ENCODE peak calls at places on chromosomes 16 and 17, in seven cellular contexts. One of them, this sample, is unnamed.
A peak's percentile ranks its signal among the peaks of the same experiment; 100 is the strongest.

GRCh38 chr17:18951941-18952842 is at the start of gene SLC5A10:
- DNase-seq in neuronal stem cell: no peak
- DNase-seq in H9: peak; percentile 70
- DNase-seq in IMR-90: no peak
- DNase-seq in H1: no peak
- DNase-seq in mesenchymal stem cell: no peak
- DNase-seq in trophoblast cell: no peak
- DNase-seq in this sample: peak; percentile 65

GRCh38 chr16:87062569-87063442 is 254.4 kb downstream of the C16orf95 start:
- DNase-seq in neuronal stem cell: peak; percentile 75
- DNase-seq in H9: peak; percentile 75
- DNase-seq in IMR-90: peak; percentile 67
- DNase-seq in H1: peak; percentile 82
- DNase-seq in mesenchymal stem cell: peak; percentile 64
- DNase-seq in trophoblast cell: peak; percentile 63
- DNase-seq in this sample: peak; percentile 78

GRCh38 chr17:81561494-81561885 is 9.3 kb upstream of the FAAP100 start:
- DNase-seq in neuronal stem cell: no peak
- DNase-seq in H9: no peak
- DNase-seq in IMR-90: peak; percentile 63
- DNase-seq in H1: no peak
- DNase-seq in mesenchymal stem cell: peak; percentile 57
- DNase-seq in trophoblast cell: no peak
- DNase-seq in this sample: no peak

GRCh38 chr17:14942511-14943185 is 322.5 kb downstream of the PMP22 start:
- DNase-seq in neuronal stem cell: no peak
- DNase-seq in H9: no peak
- DNase-seq in IMR-90: no peak
- DNase-seq in H1: no peak
- DNase-seq in mesenchymal stem cell: peak; percentile 37
- DNase-seq in trophoblast cell: no peak
- DNase-seq in this sample: no peak

GRCh38 chr17:15918261-15918660 is 26.7 kb upstream of the ADORA2B start:
- DNase-seq in neuronal stem cell: no peak
- DNase-seq in H9: no peak
- DNase-seq in IMR-90: no peak
- DNase-seq in H1: no peak
- DNase-seq in mesenchymal stem cell: no peak
- DNase-seq in trophoblast cell: no peak
- DNase-seq in this sample: no peak

GRCh38 chr17:12282056-12282455 is 261.4 kb downstream of the MAP2K4 start:
- DNase-seq in neuronal stem cell: no peak
- DNase-seq in H9: no peak
- DNase-seq in IMR-90: peak; percentile 90
- DNase-seq in H1: no peak
- DNase-seq in mesenchymal stem cell: peak; percentile 66
- DNase-seq in trophoblast cell: no peak
- DNase-seq in this sample: no peak

GRCh38 chr16:68754117-68754792 is 17.2 kb downstream of the CDH1 start:
- DNase-seq in neuronal stem cell: no peak
- DNase-seq in H9: no peak
- DNase-seq in IMR-90: no peak
- DNase-seq in H1: no peak
- DNase-seq in mesenchymal stem cell: no peak
- DNase-seq in trophoblast cell: peak; percentile 60
- DNase-seq in this sample: no peak

GRCh38 chr17:28334176-28334575 is 1.1 kb downstream of the IFT20 start:
- DNase-seq in neuronal stem cell: no peak
- DNase-seq in H9: no peak
- DNase-seq in IMR-90: peak; percentile 19
- DNase-seq in H1: no peak
- DNase-seq in mesenchymal stem cell: peak; percentile 31
- DNase-seq in trophoblast cell: peak; percentile 39
- DNase-seq in this sample: no peak

GRCh38 chr16:10806698-10807097 is 11.9 kb downstream of the TVP23A start:
- DNase-seq in neuronal stem cell: no peak
- DNase-seq in H9: no peak
- DNase-seq in IMR-90: no peak
- DNase-seq in H1: no peak
- DNase-seq in mesenchymal stem cell: no peak
- DNase-seq in trophoblast cell: peak; percentile 23
- DNase-seq in this sample: no peak

GRCh38 chr17:20059728-20060188 is 50.6 kb downstream of the SPECC1 start:
- DNase-seq in neuronal stem cell: no peak
- DNase-seq in H9: no peak
- DNase-seq in IMR-90: peak; percentile 23
- DNase-seq in H1: no peak
- DNase-seq in mesenchymal stem cell: peak; percentile 26
- DNase-seq in trophoblast cell: peak; percentile 27
- DNase-seq in this sample: no peak

GRCh38 chr17:27269978-27270377 is 23.9 kb upstream of the WSB1 start:
- DNase-seq in neuronal stem cell: no peak
- DNase-seq in H9: no peak
- DNase-seq in IMR-90: no peak
- DNase-seq in H1: no peak
- DNase-seq in mesenchymal stem cell: no peak
- DNase-seq in trophoblast cell: no peak
- DNase-seq in this sample: no peak

GRCh38 chr16:53042235-53042645 is 10.5 kb downstream of the CHD9NB start:
- DNase-seq in neuronal stem cell: no peak
- DNase-seq in H9: no peak
- DNase-seq in IMR-90: no peak
- DNase-seq in H1: no peak
- DNase-seq in mesenchymal stem cell: no peak
- DNase-seq in trophoblast cell: no peak
- DNase-seq in this sample: peak; percentile 56

GRCh38 chr16:1324286-1324826 is 9.1 kb upstream of the BAIAP3 start:
- DNase-seq in neuronal stem cell: no peak
- DNase-seq in H9: no peak
- DNase-seq in IMR-90: no peak
- DNase-seq in H1: no peak
- DNase-seq in mesenchymal stem cell: no peak
- DNase-seq in trophoblast cell: no peak
- DNase-seq in this sample: no peak

GRCh38 chr17:57413848-57414651 is 157.7 kb downstream of the MSI2 start:
- DNase-seq in neuronal stem cell: no peak
- DNase-seq in H9: no peak
- DNase-seq in IMR-90: no peak
- DNase-seq in H1: no peak
- DNase-seq in mesenchymal stem cell: no peak
- DNase-seq in trophoblast cell: no peak
- DNase-seq in this sample: no peak

GRCh38 chr17:70961341-70961740 is 792.0 kb downstream of the KCNJ2 start:
- DNase-seq in neuronal stem cell: no peak
- DNase-seq in H9: no peak
- DNase-seq in IMR-90: peak; percentile 24
- DNase-seq in H1: no peak
- DNase-seq in mesenchymal stem cell: no peak
- DNase-seq in trophoblast cell: no peak
- DNase-seq in this sample: no peak

GRCh38 chr16:11258553-11259287 is 2.7 kb upstream of the SOCS1 start:
- DNase-seq in neuronal stem cell: no peak
- DNase-seq in H9: no peak
- DNase-seq in IMR-90: no peak
- DNase-seq in H1: no peak
- DNase-seq in mesenchymal stem cell: no peak
- DNase-seq in trophoblast cell: no peak
- DNase-seq in this sample: no peak

GRCh38 chr16:2450975-2451381 is 8.9 kb upstream of the TEDC2 start:
- DNase-seq in neuronal stem cell: no peak
- DNase-seq in H9: no peak
- DNase-seq in IMR-90: no peak
- DNase-seq in H1: no peak
- DNase-seq in mesenchymal stem cell: no peak
- DNase-seq in trophoblast cell: no peak
- DNase-seq in this sample: no peak

GRCh38 chr17:50244771-50245170 is 29.5 kb upstream of the TMEM92 start:
- DNase-seq in neuronal stem cell: no peak
- DNase-seq in H9: no peak
- DNase-seq in IMR-90: no peak
- DNase-seq in H1: no peak
- DNase-seq in mesenchymal stem cell: no peak
- DNase-seq in trophoblast cell: peak; percentile 76
- DNase-seq in this sample: no peak

GRCh38 chr16:85680352-85680944 is 8.3 kb downstream of the GINS2 start:
- DNase-seq in neuronal stem cell: no peak
- DNase-seq in H9: no peak
- DNase-seq in IMR-90: no peak
- DNase-seq in H1: no peak
- DNase-seq in mesenchymal stem cell: no peak
- DNase-seq in trophoblast cell: no peak
- DNase-seq in this sample: no peak

GRCh38 chr16:47905771-47906170 is 250.0 kb downstream of the ABCC12 start:
- DNase-seq in neuronal stem cell: no peak
- DNase-seq in H9: no peak
- DNase-seq in IMR-90: peak; percentile 63
- DNase-seq in H1: no peak
- DNase-seq in mesenchymal stem cell: peak; percentile 38
- DNase-seq in trophoblast cell: peak; percentile 94
- DNase-seq in this sample: peak; percentile 66

GRCh38 chr17:31050948-31051347 is 43.8 kb upstream of the NF1 start:
- DNase-seq in neuronal stem cell: no peak
- DNase-seq in H9: peak; percentile 10
- DNase-seq in IMR-90: no peak
- DNase-seq in H1: no peak
- DNase-seq in mesenchymal stem cell: no peak
- DNase-seq in trophoblast cell: no peak
- DNase-seq in this sample: no peak

GRCh38 chr17:31054761-31055160 is 40.0 kb upstream of the NF1 start:
- DNase-seq in neuronal stem cell: no peak
- DNase-seq in H9: no peak
- DNase-seq in IMR-90: no peak
- DNase-seq in H1: no peak
- DNase-seq in mesenchymal stem cell: no peak
- DNase-seq in trophoblast cell: no peak
- DNase-seq in this sample: no peak

GRCh38 chr17:31052187-31052889 is 42.4 kb upstream of the NF1 start:
- DNase-seq in neuronal stem cell: no peak
- DNase-seq in H9: peak; percentile 22
- DNase-seq in IMR-90: peak; percentile 96
- DNase-seq in H1: no peak
- DNase-seq in mesenchymal stem cell: peak; percentile 94
- DNase-seq in trophoblast cell: peak; percentile 74
- DNase-seq in this sample: peak; percentile 12

GRCh38 chr17:31051517-31051916 is 43.3 kb upstream of the NF1 start:
- DNase-seq in neuronal stem cell: no peak
- DNase-seq in H9: no peak
- DNase-seq in IMR-90: no peak
- DNase-seq in H1: no peak
- DNase-seq in mesenchymal stem cell: no peak
- DNase-seq in trophoblast cell: no peak
- DNase-seq in this sample: no peak

DNA sequence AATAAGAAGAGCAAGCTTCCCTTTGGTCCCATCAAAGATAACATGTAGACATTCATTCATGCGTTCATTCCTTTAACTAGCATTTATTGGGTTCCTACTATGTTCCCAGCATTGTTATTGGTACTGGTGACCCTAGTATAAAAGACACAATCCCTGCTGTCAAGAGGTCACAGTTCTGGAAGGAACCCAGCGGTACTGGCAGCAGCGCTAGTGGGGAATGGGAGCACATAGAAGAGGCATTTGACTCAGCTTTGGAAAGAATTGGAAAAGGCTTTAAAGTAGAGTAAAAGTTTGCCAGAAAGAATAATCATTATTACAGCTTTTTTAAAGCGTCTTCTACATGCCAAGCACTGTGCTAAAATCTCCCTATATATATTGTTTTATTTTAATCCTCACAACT is 41.7 kb upstream of the NF1 start:
- DNase-seq in neuronal stem cell: no peak
- DNase-seq in H9: peak; percentile 4
- DNase-seq in IMR-90: no peak
- DNase-seq in H1: no peak
- DNase-seq in mesenchymal stem cell: no peak
- DNase-seq in trophoblast cell: no peak
- DNase-seq in this sample: no peak
- H3K27ac ChIP-seq in neuronal stem cell: no peak overlapping the region
- H3K27ac ChIP-seq in H9: no peak overlapping the region
- H3K27ac ChIP-seq in IMR-90: no peak overlapping the region
- H3K27ac ChIP-seq in H1: no peak overlapping the region
- H3K27ac ChIP-seq in mesenchymal stem cell: no peak overlapping the region
- H3K27ac ChIP-seq in trophoblast cell: no peak overlapping the region
- H3K27ac ChIP-seq in this sample: no peak overlapping the region

GRCh38 chr17:228223-228615 is 46.8 kb upstream of the DOC2B start:
- DNase-seq in neuronal stem cell: no peak
- DNase-seq in H9: no peak
- DNase-seq in IMR-90: no peak
- DNase-seq in H1: no peak
- DNase-seq in mesenchymal stem cell: no peak
- DNase-seq in trophoblast cell: no peak
- DNase-seq in this sample: no peak
- H3K4ac ChIP-seq in neuronal stem cell: no peak overlapping the region
- H3K4ac ChIP-seq in H9: no peak overlapping the region
- H3K4ac ChIP-seq in IMR-90: no peak overlapping the region
- H3K4ac ChIP-seq in H1: no peak overlapping the region
- H3K4ac ChIP-seq in mesenchymal stem cell: no peak overlapping the region
- H3K4ac ChIP-seq in trophoblast cell: no peak overlapping the region
- H3K4ac ChIP-seq in this sample: no peak overlapping the region

GRCh38 chr17:17022011-17022800 is 20.1 kb upstream of the MPRIP start:
- DNase-seq in neuronal stem cell: no peak
- DNase-seq in H9: peak; percentile 33
- DNase-seq in IMR-90: no peak
- DNase-seq in H1: no peak
- DNase-seq in mesenchymal stem cell: no peak
- DNase-seq in trophoblast cell: no peak
- DNase-seq in this sample: no peak
- H4K8ac ChIP-seq in neuronal stem cell: no peak overlapping the region
- H4K8ac ChIP-seq in H9: no peak overlapping the region
- H4K8ac ChIP-seq in IMR-90: no peak overlapping the region
- H4K8ac ChIP-seq in H1: no peak overlapping the region
- H4K8ac ChIP-seq in mesenchymal stem cell: peak overlapping the region; percentile 1
- H4K8ac ChIP-seq in trophoblast cell: no peak overlapping the region
- H4K8ac ChIP-seq in this sample: no peak overlapping the region

GRCh38 chr17:2380225-2380922 is 20.5 kb downstream of the MNT start:
- DNase-seq in neuronal stem cell: no peak
- DNase-seq in H9: no peak
- DNase-seq in IMR-90: no peak
- DNase-seq in H1: no peak
- DNase-seq in mesenchymal stem cell: no peak
- DNase-seq in trophoblast cell: peak; percentile 84
- DNase-seq in this sample: peak; percentile 69
- H3K27ac ChIP-seq in neuronal stem cell: no peak overlapping the region
- H3K27ac ChIP-seq in H9: no peak overlapping the region
- H3K27ac ChIP-seq in IMR-90: no peak overlapping the region
- H3K27ac ChIP-seq in H1: no peak overlapping the region
- H3K27ac ChIP-seq in mesenchymal stem cell: no peak overlapping the region
- H3K27ac ChIP-seq in trophoblast cell: peak overlapping the region; percentile 91
- H3K27ac ChIP-seq in this sample: no peak overlapping the region

GRCh38 chr17:1843947-1844346 is 14.1 kb downstream of the RPA1 start:
- DNase-seq in neuronal stem cell: no peak
- DNase-seq in H9: no peak
- DNase-seq in IMR-90: no peak
- DNase-seq in H1: no peak
- DNase-seq in mesenchymal stem cell: no peak
- DNase-seq in trophoblast cell: no peak
- DNase-seq in this sample: no peak
- H3K4ac ChIP-seq in neuronal stem cell: no peak overlapping the region
- H3K4ac ChIP-seq in H9: no peak overlapping the region
- H3K4ac ChIP-seq in IMR-90: no peak overlapping the region
- H3K4ac ChIP-seq in H1: no peak overlapping the region
- H3K4ac ChIP-seq in mesenchymal stem cell: no peak overlapping the region
- H3K4ac ChIP-seq in trophoblast cell: no peak overlapping the region
- H3K4ac ChIP-seq in this sample: no peak overlapping the region

This sample was measured in mesendoderm.